ENCODE peak calls at places on chromosome 14, in eight cellular contexts. A, M, D, S, X, C, L and R are unnamed samples.

GRCh38 chr14:106518054-106518943 is 991.9 kb downstream of the TMEM121 start:
- DNase-seq in A (peak), M (peak), D (peak), S (no peak), X (no peak), C (no peak), L (peak), R (no peak)

GRCh38 chr14:99883866-99884650 is 90.8 kb downstream of the EML1 start:
- DNase-seq in A (no peak), M (no peak), D (no peak), S (no peak), X (no peak), C (no peak), L (no peak), R (no peak)

GRCh38 chr14:69313176-69313575 is 53.2 kb downstream of the GALNT16 start:
- DNase-seq in A (no peak), M (no peak), D (no peak), S (no peak), X (no peak), C (no peak), L (no peak), R (no peak)

GRCh38 chr14:70808402-70809237 is 693 bp downstream of the MAP3K9 start:
- DNase-seq in A (no peak), M (peak), D (peak), S (peak), X (no peak), C (no peak), L (no peak), R (peak)

GRCh38 chr14:88352299-88353097 is 29.4 kb upstream of the KCNK10 start:
- DNase-seq in A (no peak), M (no peak), D (no peak), S (no peak), X (no peak), C (no peak), L (no peak), R (no peak)

GRCh38 chr14:61211476-61212262 is 69.5 kb downstream of the TMEM30B start:
- DNase-seq in A (no peak), M (no peak), D (no peak), S (no peak), X (no peak), C (no peak), L (no peak), R (no peak)

GRCh38 chr14:24674204-24674970 is 40.4 kb upstream of the GZMB start:
- DNase-seq in A (no peak), M (peak), D (no peak), S (no peak), X (no peak), C (no peak), L (no peak), R (no peak)

GRCh38 chr14:71592361-71592760 is 339.9 kb upstream of the RGS6 start:
- DNase-seq in A (no peak), M (no peak), D (no peak), S (no peak), X (no peak), C (no peak), L (no peak), R (no peak)